ENCODE peak calls at places on chromosome 4, in nine cellular contexts. Y is AG10803; U is left cardiac atrium; A is tibial artery; O is activated T-helper 1 cell treated with Interleukin-2 at 50 U/mL for 16 hours; G is stimulated activated CD4-positive, alpha-beta T cell treated with anti-CD3 and anti-CD28 coated beads, Interleukin-4, amount 100 ng/mL, for 48 hours; S is lower lobe of right lung; N is astrocyte of the cerebellum; L is ureter. T is an unnamed sample.

GRCh38 chr4:81199831-81200230 is 15.2 kb downstream of the PRKG2 start:
- DNase-seq in O (no peak), U (no peak), N (no peak), S (no peak), Y (no peak), A (no peak), L (no peak), G (no peak), T (no peak)

GRCh38 chr4:7854211-7854610 is 85.5 kb downstream of the AFAP1 start:
- DNase-seq in S (no peak), L (no peak), Y (no peak), A (no peak), O (no peak), G (no peak), U (no peak), N (no peak), T (no peak)

GRCh38 chr4:7244343-7244680 is 52.0 kb downstream of the SORCS2 start:
- DNase-seq in U (no peak), N (no peak), O (no peak), S (no peak), A (no peak), Y (no peak), G (no peak), L (no peak), T (no peak)

GRCh38 chr4:25144870-25145481 is 15.3 kb downstream of the SEPSECS start:
- DNase-seq in A (no peak), U (no peak), Y (peak), O (no peak), N (no peak), G (no peak), S (no peak), L (no peak), T (no peak)

GRCh38 chr4:168433576-168433975 is 46.7 kb downstream of the DDX60L start:
- DNase-seq in A (no peak), S (no peak), N (no peak), G (no peak), L (no peak), Y (peak), O (no peak), U (no peak), T (no peak)

GRCh38 chr4:29711226-29711625 is 1008.9 kb upstream of the PCDH7 start:
- DNase-seq in L (no peak), N (no peak), O (no peak), Y (no peak), U (no peak), G (no peak), S (no peak), A (no peak), T (no peak)

GRCh38 chr4:140078366-140078765 is 75.6 kb downstream of the MAML3 start:
- DNase-seq in S (no peak), N (no peak), Y (peak), A (no peak), U (peak), G (no peak), L (no peak), O (no peak), T (no peak)

GRCh38 chr4:147620315-147620714 is 3.1 kb downstream of the TMEM184C start:
- DNase-seq in N (no peak), U (no peak), L (no peak), Y (no peak), O (no peak), A (no peak), S (no peak), G (no peak), T (no peak)

GRCh38 chr4:71346710-71347109 is 7.9 kb downstream of the SLC4A4 start:
- DNase-seq in A (no peak), G (no peak), Y (no peak), N (no peak), L (no peak), S (no peak), U (no peak), O (no peak), T (no peak)

GRCh38 chr4:113109106-113109740 is 59.8 kb downstream of the ANK2 start:
- DNase-seq in A (no peak), G (no peak), L (no peak), U (no peak), S (no peak), Y (no peak), N (no peak), O (no peak), T (no peak)

GRCh38 chr4:19927381-19927780 is 324.3 kb upstream of the SLIT2 start:
- DNase-seq in A (no peak), O (no peak), Y (no peak), L (no peak), N (no peak), U (no peak), G (no peak), S (no peak), T (no peak)

GRCh38 chr4:62018537-62018936 is 818.4 kb downstream of the ADGRL3 start:
- DNase-seq in S (no peak), A (no peak), N (no peak), L (no peak), U (no peak), G (no peak), Y (no peak), O (no peak), T (no peak)

GRCh38 chr4:77155631-77156345 is 1.2 kb upstream of the CCNG2 start:
- DNase-seq in O (no peak), G (no peak), A (no peak), Y (no peak), U (no peak), S (no peak), N (no peak), L (no peak), T (no peak)

GRCh38 chr4:184097240-184097619 is 120.4 kb downstream of the ENPP6 start:
- DNase-seq in A (no peak), S (peak), G (peak), Y (peak), U (peak), N (no peak), O (no peak), L (peak), T (no peak)

GRCh38 chr4:187840814-187841213 is 154.8 kb upstream of the ZFP42 start:
- DNase-seq in N (no peak), O (no peak), G (no peak), U (no peak), Y (no peak), L (no peak), A (no peak), S (no peak), T (no peak)

GRCh38 chr4:51843309-51844156 is 580 bp downstream of the DCUN1D4 start:
- DNase-seq in S (peak), N (no peak), U (peak), O (peak), L (peak), A (peak), Y (peak), G (peak), T (peak)

GRCh38 chr4:186190456-186191265 is 706 bp upstream of the CYP4V2 start:
- DNase-seq in O (peak), G (no peak), U (no peak), L (peak), S (no peak), N (no peak), A (no peak), Y (peak), T (peak)

GRCh38 chr4:128517739-128518510 is 230.3 kb upstream of the PGRMC2 start:
- DNase-seq in O (no peak), L (peak), U (peak), A (peak), G (no peak), Y (peak), S (no peak), N (peak), T (no peak)

GRCh38 chr4:17448689-17449088 is 63.2 kb downstream of the QDPR start:
- DNase-seq in N (no peak), Y (peak), S (no peak), G (no peak), L (no peak), U (no peak), A (no peak), O (no peak), T (no peak)

GRCh38 chr4:166169111-166169510 is 296.1 kb downstream of the TLL1 start:
- DNase-seq in S (no peak), O (no peak), L (no peak), N (no peak), A (no peak), G (no peak), Y (no peak), U (no peak), T (no peak)

GRCh38 chr4:179059396-179059795 is 1617.2 kb upstream of the AGA start:
- DNase-seq in U (no peak), O (no peak), S (no peak), Y (no peak), G (no peak), N (no peak), A (no peak), L (no peak), T (no peak)

GRCh38 chr4:38162240-38162784 is 202.1 kb downstream of the PTTG2 start:
- DNase-seq in A (no peak), O (no peak), Y (peak), S (no peak), L (no peak), N (peak), G (no peak), U (no peak), T (no peak)

T was measured in effector CD8-positive, alpha-beta T cell.